ENCODE peak calls at places on chromosomes 5 and 9, in nine cellular contexts. C, P, I, W, R, L, O, U and N are unnamed samples. For H3K4me1, the result is how much of the 10 kb centered on the place peaks cover.

GRCh38 chr5:156201793-156202388 is 125.1 kb upstream of the SGCD start:
- DNase-seq in L (no peak), P (no peak), R (peak), U (peak), W (no peak), I (peak), C (no peak), O (no peak), N (no peak)

GRCh38 chr5:8908055-8908683 is 637.7 kb downstream of the SEMA5A start:
- DNase-seq in W (peak), C (no peak), L (no peak), U (peak), I (peak), R (peak), P (no peak), O (no peak), N (no peak)

GRCh38 chr5:11658341-11658740 is 245.9 kb downstream of the CTNND2 start:
- DNase-seq in R (no peak), P (no peak), C (no peak), W (no peak), U (no peak), L (no peak), I (no peak), O (no peak), N (no peak)

GRCh38 chr5:133727636-133728035 is 115.3 kb upstream of the FSTL4 start:
- DNase-seq in R (no peak), I (peak), L (no peak), W (no peak), P (no peak), U (no peak), C (no peak), O (no peak), N (no peak)

GRCh38 chr5:32116574-32117313 is 57.4 kb downstream of the GOLPH3 start:
- DNase-seq in I (peak), L (no peak), U (peak), W (no peak), R (no peak), O (no peak), C (no peak), P (no peak), N (no peak)

GRCh38 chr9:18707078-18707477 is 233.1 kb downstream of the ADAMTSL1 start:
- DNase-seq in U (peak), R (no peak), P (no peak), O (no peak), C (no peak), I (no peak), W (no peak), L (no peak), N (no peak)

GRCh38 chr5:16616536-16617271 is at the start of gene RETREG1:
- DNase-seq in O (peak), I (peak), W (peak), R (peak), C (peak), U (no peak), L (peak), P (peak), N (peak)

GRCh38 chr5:6185574-6185973 is 192.8 kb downstream of the MED10 start:
- DNase-seq in W (no peak), I (no peak), L (no peak), U (no peak), O (no peak), R (no peak), P (no peak), C (no peak), N (no peak)

GRCh38 chr5:125190232-125191051 is 444.0 kb upstream of the ZNF608 start:
- DNase-seq in P (no peak), I (no peak), C (no peak), O (no peak), U (peak), R (peak), L (no peak), W (peak), N (no peak)

GRCh38 chr5:87367243-87367642 is 45.5 kb downstream of the CCNH start:
- DNase-seq in C (no peak), W (no peak), L (no peak), R (no peak), O (no peak), U (no peak), I (no peak), P (no peak), N (no peak)

GRCh38 chr5:87322381-87322780 is 54.7 kb downstream of the RASA1 start:
- DNase-seq in R (no peak), O (no peak), C (no peak), P (no peak), I (no peak), U (no peak), L (no peak), W (no peak), N (no peak)

GRCh38 chr9:88816591-88816990 is 174.7 kb upstream of the S1PR3 start:
- DNase-seq in I (no peak), W (no peak), L (no peak), U (no peak), C (no peak), P (no peak), R (no peak), O (no peak), N (no peak)

GRCh38 chr9:113650207-113651131 is 186.9 kb downstream of the RGS3 start:
- DNase-seq in C (no peak), P (no peak), I (peak), W (peak), L (no peak), U (peak), R (no peak), O (no peak), N (no peak)

GRCh38 chr9:136586391-136586790 is 40.5 kb upstream of the NOTCH1 start:
- DNase-seq in O (no peak), R (no peak), I (no peak), W (no peak), L (peak), P (no peak), C (no peak), U (no peak), N (peak)

DNA sequence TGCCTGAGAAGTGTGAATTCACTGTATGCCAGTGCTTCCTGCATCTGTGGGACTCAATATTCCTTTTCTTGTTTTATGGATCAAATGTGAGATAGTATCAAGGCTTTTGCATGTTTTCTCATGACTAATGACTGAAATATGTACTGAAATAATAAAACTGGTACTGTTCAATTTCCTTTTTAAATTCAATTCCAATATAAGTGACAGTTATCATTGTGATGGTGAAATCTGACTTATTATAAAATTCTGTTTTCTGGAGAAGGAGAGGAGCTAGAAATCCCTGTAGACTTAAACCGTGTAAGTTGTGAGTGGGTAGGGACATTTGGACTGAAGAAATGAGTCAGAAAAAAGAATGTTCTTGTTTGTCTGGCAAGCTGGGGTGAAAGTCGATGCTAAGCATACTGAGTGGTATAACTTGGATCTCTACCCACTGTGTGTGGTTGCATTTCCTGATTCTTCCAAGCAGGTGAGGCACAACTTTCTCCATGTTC is 245.2 kb downstream of the EFNA5 start:
- DNase-seq in P (no peak), U (peak), L (no peak), I (peak), R (no peak), C (no peak), W (peak), O (no peak), N (no peak)
- H3K4me1 ChIP-seq in P (under half), U (under half), L (under half), I (under half), R (under half), C (under half), W (half or more), O (under half), N (under half)

GRCh38 chr5:172852490-172853354 is 18.7 kb downstream of the ERGIC1 start:
- DNase-seq in W (no peak), I (peak), U (peak), C (no peak), R (peak), L (peak), P (no peak), O (no peak), N (peak)
- H3K4me1 ChIP-seq in W (under half), I (under half), U (under half), C (under half), R (under half), L (under half), P (under half), O (under half), N (under half)

GRCh38 chr9:68431307-68431706 is 74.9 kb downstream of the PGM5 start:
- DNase-seq in P (no peak), O (no peak), L (no peak), C (no peak), R (no peak), W (no peak), I (no peak), U (no peak), N (no peak)

GRCh38 chr9:68427216-68427994 is 71.0 kb downstream of the PGM5 start:
- DNase-seq in O (no peak), P (no peak), W (no peak), C (no peak), U (no peak), L (no peak), I (no peak), R (no peak), N (no peak)

GRCh38 chr9:68426755-68427154 is 70.3 kb downstream of the PGM5 start:
- DNase-seq in I (no peak), R (no peak), O (no peak), L (no peak), P (no peak), C (no peak), W (no peak), U (no peak), N (no peak)
- H3K4me1 ChIP-seq in I (under half), R (under half), O (under half), L (under half), P (under half), C (under half), W (under half), U (under half), N (under half)

GRCh38 chr9:81669011-81669739 is 20.2 kb downstream of the TLE1 start:
- DNase-seq in C (no peak), L (no peak), W (no peak), O (no peak), U (peak), R (no peak), P (no peak), I (peak), N (no peak)
- H3K4me1 ChIP-seq in C (under half), L (half or more), W (under half), O (under half), U (under half), R (under half), P (under half), I (under half), N (under half)

DNA sequence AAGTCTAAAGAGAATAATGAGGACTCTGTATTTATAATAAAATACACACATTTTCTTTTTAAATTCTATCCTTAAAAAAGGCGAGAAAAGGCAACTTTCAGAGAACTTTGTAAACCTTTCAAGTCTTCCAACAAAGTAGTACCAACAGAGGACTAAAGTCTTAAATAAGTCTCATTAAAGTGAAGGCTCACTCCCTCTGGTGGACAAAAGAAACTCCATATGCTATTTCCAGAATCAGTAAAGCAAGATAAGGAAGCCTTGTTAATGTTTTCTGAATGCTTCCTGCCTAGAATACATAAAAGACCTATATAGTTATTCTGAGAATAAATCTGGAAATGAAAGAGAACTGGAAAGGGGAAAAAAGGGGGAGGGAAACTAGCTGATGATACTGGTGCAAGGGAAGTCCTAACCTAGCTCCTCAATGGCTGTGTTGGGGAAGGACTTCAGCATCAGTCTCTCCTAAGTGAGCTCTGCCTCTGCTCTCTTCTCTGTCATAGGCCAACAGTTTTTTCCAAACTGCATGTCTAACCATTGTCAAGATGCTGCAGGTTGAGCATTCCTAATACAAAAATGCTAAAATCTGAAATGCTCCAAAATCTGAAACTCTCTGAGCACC is 7.2 kb downstream of the HMGCS1 start:
- DNase-seq in O (no peak), W (no peak), I (peak), P (no peak), L (no peak), C (no peak), R (peak), U (peak), N (no peak)
- H3K4me1 ChIP-seq in O (under half), W (under half), I (under half), P (under half), L (under half), C (under half), R (under half), U (under half), N (under half)

GRCh38 chr5:123813937-123814624 is 302.1 kb downstream of the CSNK1G3 start:
- DNase-seq in P (no peak), O (no peak), R (peak), L (no peak), I (peak), U (peak), W (peak), C (no peak), N (no peak)

GRCh38 chr5:123810911-123811310 is 298.9 kb downstream of the CSNK1G3 start:
- DNase-seq in C (no peak), W (no peak), P (no peak), I (no peak), R (no peak), U (no peak), O (no peak), L (no peak), N (no peak)

GRCh38 chr5:123811771-123812170 is 299.8 kb downstream of the CSNK1G3 start:
- DNase-seq in O (no peak), U (no peak), L (no peak), R (no peak), W (no peak), C (no peak), I (no peak), P (no peak), N (no peak)

GRCh38 chr5:123814796-123815479 is 303.0 kb downstream of the CSNK1G3 start:
- DNase-seq in O (no peak), I (peak), R (no peak), U (peak), C (no peak), W (no peak), L (no peak), P (no peak), N (no peak)

GRCh38 chr5:123813251-123813650 is 301.3 kb downstream of the CSNK1G3 start:
- DNase-seq in C (no peak), U (no peak), O (no peak), W (no peak), I (peak), P (no peak), L (no peak), R (no peak), N (no peak)
- H3K4me1 ChIP-seq in C (under half), U (under half), O (under half), W (under half), I (under half), P (under half), L (under half), R (under half), N (under half)